ENCODE peak calls at places on chromosome 14, in four cellular contexts. Q, Z, F and D are unnamed samples.
A peak's percentile ranks its signal among the peaks of the same experiment; 100 is the strongest.

GRCh38 chr14:94213021-94213420 is 38.9 kb downstream of the PPP4R4 start:
- DNase-seq in F (no peak), Z (peak; percentile 18), Q (no peak), D (no peak)

GRCh38 chr14:24339284-24340151 is at the start of gene RIPK3:
- DNase-seq in Z (no peak), F (no peak), Q (peak; percentile 93), D (no peak)

GRCh38 chr14:75254901-75255300 is 23.7 kb upstream of the FOS start:
- DNase-seq in Z (no peak), F (no peak), Q (peak; percentile 71), D (no peak)

GRCh38 chr14:84361476-84361875 is 1168.5 kb upstream of the FLRT2 start:
- DNase-seq in Q (no peak), Z (no peak), F (no peak), D (no peak)

GRCh38 chr14:85519661-85520305 is 10.2 kb upstream of the FLRT2 start:
- DNase-seq in F (no peak), Q (no peak), Z (no peak), D (no peak)

GRCh38 chr14:52052991-52053390 is 15.9 kb downstream of the NID2 start:
- DNase-seq in Q (no peak), Z (peak; percentile 39), F (no peak), D (no peak)

GRCh38 chr14:33737446-33737845 is 213.4 kb downstream of the EGLN3 start:
- DNase-seq in Z (peak; percentile 18), Q (no peak), F (no peak), D (no peak)

GRCh38 chr14:68734231-68734732 is 58.6 kb downstream of the ZFP36L1 start:
- DNase-seq in F (no peak), Q (no peak), Z (no peak), D (peak; percentile 4)

GRCh38 chr14:91372680-91373495 is 44.7 kb downstream of the CCDC88C start:
- DNase-seq in F (no peak), Z (no peak), Q (no peak), D (no peak)

GRCh38 chr14:67490201-67490600 is 1.7 kb upstream of the TMEM229B start:
- DNase-seq in Z (no peak), Q (no peak), F (no peak), D (no peak)
- H3K27ac ChIP-seq in Z (no peak overlapping the region), Q (no peak overlapping the region), F (no peak overlapping the region), D (no peak overlapping the region)

GRCh38 chr14:97311411-97311810 is 514.2 kb downstream of the VRK1 start:
- DNase-seq in Q (no peak), Z (no peak), F (no peak), D (no peak)

GRCh38 chr14:97301931-97302559 is 504.9 kb downstream of the VRK1 start:
- DNase-seq in F (no peak), Z (no peak), Q (no peak), D (no peak)

GRCh38 chr14:97306133-97306784 is 509.1 kb downstream of the VRK1 start:
- DNase-seq in F (no peak), Q (no peak), Z (no peak), D (no peak)

GRCh38 chr14:97306785-97307246 is 509.6 kb downstream of the VRK1 start:
- DNase-seq in F (no peak), Z (no peak), Q (no peak), D (no peak)
- H3K27ac ChIP-seq in F (no peak overlapping the region), Z (no peak overlapping the region), Q (no peak overlapping the region), D (no peak overlapping the region)

GRCh38 chr14:104150201-104151027 is 12.0 kb downstream of the KIF26A start:
- DNase-seq in F (no peak), Q (no peak), Z (peak; percentile 48), D (no peak)
- H3K27ac ChIP-seq in F (no peak overlapping the region), Q (no peak overlapping the region), Z (no peak overlapping the region), D (no peak overlapping the region)

GRCh38 chr14:103731481-103731880 is 15.9 kb downstream of the ZFYVE21 start:
- DNase-seq in Z (no peak), Q (no peak), F (peak; percentile 6), D (no peak)
- H3K27ac ChIP-seq in Z (no peak overlapping the region), Q (no peak overlapping the region), F (no peak overlapping the region), D (no peak overlapping the region)

GRCh38 chr14:49988080-49988990 is 95.5 kb downstream of the ARF6 start:
- DNase-seq in Z (no peak), Q (no peak), F (no peak), D (no peak)

GRCh38 chr14:49989980-49990379 is 97.1 kb downstream of the ARF6 start:
- DNase-seq in Z (no peak), Q (no peak), F (no peak), D (no peak)

GRCh38 chr14:49982522-49982951 is 89.7 kb downstream of the ARF6 start:
- DNase-seq in F (peak; percentile 27), Q (no peak), Z (peak; percentile 97), D (no peak)

GRCh38 chr14:49984419-49984818 is 91.5 kb downstream of the ARF6 start:
- DNase-seq in Q (no peak), F (no peak), Z (no peak), D (no peak)

GRCh38 chr14:49986344-49987014 is 93.6 kb downstream of the ARF6 start:
- DNase-seq in F (no peak), Q (no peak), Z (no peak), D (no peak)
- H3K27ac ChIP-seq in F (no peak overlapping the region), Q (peak overlapping the region; percentile 33), Z (peak overlapping the region; percentile 88), D (no peak overlapping the region)

DNA sequence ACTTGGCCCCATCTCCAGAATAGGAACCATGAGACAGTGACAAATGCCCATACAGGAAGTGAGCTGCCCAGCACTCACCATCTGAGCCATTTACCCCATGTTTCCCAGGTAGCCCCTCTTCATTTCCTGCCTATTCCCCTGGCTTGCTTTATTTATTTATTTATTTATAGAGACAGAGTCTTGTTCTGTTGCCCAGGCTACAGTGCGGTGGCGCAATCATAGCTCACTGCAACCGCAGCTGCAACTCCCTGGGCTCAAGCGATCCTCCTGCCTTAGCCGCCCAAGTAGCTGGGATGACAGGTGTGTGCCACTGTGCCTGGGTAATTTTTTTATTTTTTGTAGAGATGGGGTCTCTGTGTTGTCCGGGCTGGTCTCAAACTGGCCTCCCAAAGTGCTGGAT is 71.3 kb downstream of the RIN3 start:
- DNase-seq in Z (no peak), Q (no peak), F (no peak), D (peak; percentile 63)
- H3K27ac ChIP-seq in Z (no peak overlapping the region), Q (no peak overlapping the region), F (no peak overlapping the region), D (peak overlapping the region; percentile 57)

DNA sequence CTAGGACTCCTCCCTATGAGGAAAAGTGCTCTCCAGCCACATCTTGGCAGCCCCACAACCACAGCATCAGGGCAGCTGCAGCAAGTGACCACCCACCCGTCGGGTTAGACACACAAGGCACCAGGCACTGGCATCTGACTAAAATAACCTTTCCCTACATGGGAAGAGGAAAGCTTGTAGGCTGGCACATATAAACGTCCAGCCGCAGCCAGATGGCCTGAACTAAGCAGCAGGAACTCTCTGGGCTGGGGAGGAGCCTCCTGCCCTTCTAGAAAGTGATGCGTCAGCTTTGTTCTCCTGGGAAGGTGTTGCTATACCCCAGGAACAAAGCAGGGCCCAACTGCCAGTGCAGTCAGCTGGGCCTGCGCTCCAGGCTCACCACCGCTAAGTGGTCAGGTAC is 328.7 kb downstream of the DPF3 start:
- DNase-seq in F (peak; percentile 51), Q (no peak), Z (no peak), D (no peak)
- H3K27ac ChIP-seq in F (peak overlapping the region; percentile 25), Q (no peak overlapping the region), Z (no peak overlapping the region), D (no peak overlapping the region)

GRCh38 chr14:77008541-77008940 is 20.0 kb downstream of the IRF2BPL start:
- DNase-seq in Q (no peak), F (no peak), Z (no peak), D (no peak)

GRCh38 chr14:77006127-77006526 is 22.4 kb downstream of the IRF2BPL start:
- DNase-seq in F (no peak), Q (no peak), Z (no peak), D (no peak)

GRCh38 chr14:77009014-77009413 is 19.5 kb downstream of the IRF2BPL start:
- DNase-seq in Z (no peak), F (no peak), Q (no peak), D (no peak)

GRCh38 chr14:77007339-77007974 is 21.1 kb downstream of the IRF2BPL start:
- DNase-seq in F (no peak), Z (no peak), Q (peak; percentile 79), D (no peak)

GRCh38 chr14:77007975-77008421 is 20.5 kb downstream of the IRF2BPL start:
- DNase-seq in F (peak; percentile 59), Z (no peak), Q (peak; percentile 89), D (no peak)
- H3K27ac ChIP-seq in F (peak overlapping the region; percentile 62), Z (no peak overlapping the region), Q (peak overlapping the region; percentile 80), D (no peak overlapping the region)

GRCh38 chr14:104985675-104986486 is at the start of gene CLBA1:
- DNase-seq in Q (peak; percentile 88), F (peak; percentile 91), Z (peak; percentile 68), D (peak; percentile 86)
- H3K27ac ChIP-seq in Q (peak within 1 kb of the TSS; percentile 56), F (peak within 1 kb of the TSS; percentile 76), Z (peak within 1 kb of the TSS; percentile 8), D (peak within 1 kb of the TSS; percentile 48)

GRCh38 chr14:64971890-64972785 is at the start of gene RAB15:
- DNase-seq in F (peak; percentile 40), Z (no peak), Q (peak; percentile 45), D (no peak)
- H3K27ac ChIP-seq in F (peak within 1 kb of the TSS; percentile 69), Z (no peak within 1 kb of the TSS), Q (peak within 1 kb of the TSS; percentile 19), D (no peak within 1 kb of the TSS)